ENCODE peak calls at places on chromosomes 13 and 19, in four cellular contexts. Y is CD8-positive, alpha-beta T cell; V is ascending aorta; T is tibial nerve. B is an unnamed sample.

GRCh38 chr19:54668353-54668752 is 5.6 kb downstream of the LILRB4 start:
- DNase-seq in Y (no peak), V (no peak), T (no peak), B (no peak)

GRCh38 chr13:34719060-34719875 is 222.8 kb upstream of the NBEA start:
- DNase-seq in Y (no peak), V (no peak), T (no peak), B (no peak)

GRCh38 chr13:27374126-27374613 is 50.2 kb upstream of the GTF3A start:
- DNase-seq in Y (no peak), V (no peak), T (no peak), B (no peak)

GRCh38 chr13:76991432-76991795 is 467 bp upstream of the CLN5 start:
- DNase-seq in Y (peak; percentile 92), V (no peak), T (no peak), B (peak; percentile 15)

GRCh38 chr19:5091576-5092215 is 122.8 kb downstream of the KDM4B start:
- DNase-seq in Y (no peak), V (no peak), T (no peak), B (no peak)

GRCh38 chr13:75771818-75772217 is 135.7 kb downstream of the LMO7 start:
- DNase-seq in Y (no peak), V (no peak), T (no peak), B (no peak)

GRCh38 chr13:108077284-108077683 is 138.1 kb downstream of the LIG4 start:
- DNase-seq in Y (no peak), V (no peak), T (no peak), B (no peak)

GRCh38 chr13:112010714-112011113 is 56.2 kb upstream of the SOX1 start:
- DNase-seq in Y (no peak), V (no peak), T (no peak), B (no peak)

GRCh38 chr13:112722433-112723250 is 32.8 kb downstream of the ATP11A start:
- DNase-seq in Y (no peak), V (no peak), T (no peak), B (no peak)

GRCh38 chr13:108120332-108120731 is 95.0 kb downstream of the LIG4 start:
- DNase-seq in Y (no peak), V (no peak), T (no peak), B (no peak)

GRCh38 chr19:48558018-48558684 is 6.2 kb downstream of the SULT2B1 start:
- DNase-seq in Y (no peak), V (no peak), T (no peak), B (no peak)

GRCh38 chr13:89923731-89924130 is 1423.8 kb upstream of the MIR17HG start:
- DNase-seq in Y (no peak), V (no peak), T (no peak), B (no peak)

GRCh38 chr19:49820125-49820524 is 2.0 kb downstream of the MED25 start:
- DNase-seq in Y (no peak), V (no peak), T (no peak), B (no peak)

GRCh38 chr19:14089412-14089661 is 1.2 kb downstream of the SAMD1 start:
- DNase-seq in Y (no peak), V (no peak), T (no peak), B (no peak)

DNA sequence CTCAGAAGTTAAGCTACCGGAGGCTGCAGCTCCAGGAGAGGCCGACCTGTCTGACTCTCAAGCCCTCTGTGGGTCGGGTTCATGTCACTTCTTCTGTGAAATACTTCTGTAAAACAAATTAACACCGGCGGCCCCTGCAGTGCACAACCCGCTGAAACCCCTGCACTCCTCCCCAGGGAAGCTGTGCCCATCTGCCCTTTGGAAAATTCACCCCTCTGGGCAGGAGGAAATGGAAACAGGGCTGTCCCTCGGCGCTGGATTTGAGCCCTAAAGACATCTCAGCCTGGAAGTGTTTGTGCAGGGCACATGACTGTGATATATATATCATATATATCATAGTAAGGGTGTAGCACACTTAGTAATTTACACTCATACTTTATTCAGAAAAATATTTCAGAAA is 415.3 kb downstream of the IRS2 start:
- DNase-seq in Y (no peak), V (no peak), T (no peak), B (no peak)
- H3K36me3 ChIP-seq in Y (no peaks in the 10 kb centered on the region), V (no peaks in the 10 kb centered on the region), T (no peaks in the 10 kb centered on the region), B (no peaks in the 10 kb centered on the region)

GRCh38 chr19:46716013-46716671 is 772 bp downstream of the PRKD2 start:
- DNase-seq in Y (no peak), V (no peak), T (no peak), B (no peak)
- TF ChIP-seq CTCF in Y (no peak), V (no peak), T (no peak), B (no peak)

GRCh38 chr13:32403108-32403507 is 24.8 kb downstream of the N4BP2L1 start:
- DNase-seq in Y (no peak), V (no peak), T (no peak), B (no peak)
- H3K4me3 ChIP-seq in Y (no peak overlapping the region), V (no peak overlapping the region), T (no peak overlapping the region), B (no peak overlapping the region)

DNA sequence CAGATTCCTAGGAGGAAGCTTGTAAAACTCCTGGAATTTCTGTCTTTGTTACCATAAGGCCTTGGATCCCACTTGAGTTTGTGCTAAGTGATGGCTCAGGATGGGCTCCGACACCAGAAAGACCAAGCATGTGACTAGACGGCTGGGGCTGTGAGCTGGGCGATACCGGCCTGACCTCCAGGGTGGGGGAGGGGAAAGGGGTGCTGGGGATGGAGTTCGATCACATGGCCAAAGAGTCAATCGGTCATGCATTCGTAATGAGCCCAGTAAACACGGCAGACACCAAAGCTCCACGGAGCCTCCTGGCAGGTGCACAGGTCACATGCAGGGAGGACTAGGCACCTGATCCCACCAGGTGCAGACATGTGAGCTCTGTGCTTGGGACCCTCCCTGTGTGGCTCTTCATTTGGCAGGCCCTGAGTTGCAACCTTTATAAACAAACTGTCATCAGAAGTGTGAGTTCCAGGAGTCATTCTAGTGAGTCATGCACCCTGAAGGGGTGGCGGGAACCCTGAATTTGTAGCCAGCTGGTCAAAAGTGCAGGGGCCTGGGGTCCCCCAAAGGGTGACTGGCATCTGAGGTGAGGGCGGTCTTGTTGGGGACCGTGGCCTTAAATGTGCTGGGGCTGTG is 27.1 kb downstream of the ELAVL1 start:
- DNase-seq in Y (no peak), V (no peak), T (no peak), B (no peak)
- H3K36me3 ChIP-seq in Y (peaks cover 42% of the 10 kb centered on the region), V (peaks cover 78% of the 10 kb centered on the region), T (peaks cover 23% of the 10 kb centered on the region), B (peaks cover 37% of the 10 kb centered on the region)

GRCh38 chr19:13033244-13033643 is 38.0 kb downstream of the NFIX start:
- DNase-seq in Y (no peak), V (no peak), T (no peak), B (no peak)
- TF ChIP-seq CTCF in Y (no peak), V (no peak), T (peak; percentile 12), B (no peak)

GRCh38 chr13:97978661-97979450 is 25.4 kb downstream of the IPO5 start:
- DNase-seq in Y (no peak), V (no peak), T (no peak), B (no peak)
- H3K4me3 ChIP-seq in Y (no peak overlapping the region), V (no peak overlapping the region), T (no peak overlapping the region), B (peak overlapping the region; percentile 10)

DNA sequence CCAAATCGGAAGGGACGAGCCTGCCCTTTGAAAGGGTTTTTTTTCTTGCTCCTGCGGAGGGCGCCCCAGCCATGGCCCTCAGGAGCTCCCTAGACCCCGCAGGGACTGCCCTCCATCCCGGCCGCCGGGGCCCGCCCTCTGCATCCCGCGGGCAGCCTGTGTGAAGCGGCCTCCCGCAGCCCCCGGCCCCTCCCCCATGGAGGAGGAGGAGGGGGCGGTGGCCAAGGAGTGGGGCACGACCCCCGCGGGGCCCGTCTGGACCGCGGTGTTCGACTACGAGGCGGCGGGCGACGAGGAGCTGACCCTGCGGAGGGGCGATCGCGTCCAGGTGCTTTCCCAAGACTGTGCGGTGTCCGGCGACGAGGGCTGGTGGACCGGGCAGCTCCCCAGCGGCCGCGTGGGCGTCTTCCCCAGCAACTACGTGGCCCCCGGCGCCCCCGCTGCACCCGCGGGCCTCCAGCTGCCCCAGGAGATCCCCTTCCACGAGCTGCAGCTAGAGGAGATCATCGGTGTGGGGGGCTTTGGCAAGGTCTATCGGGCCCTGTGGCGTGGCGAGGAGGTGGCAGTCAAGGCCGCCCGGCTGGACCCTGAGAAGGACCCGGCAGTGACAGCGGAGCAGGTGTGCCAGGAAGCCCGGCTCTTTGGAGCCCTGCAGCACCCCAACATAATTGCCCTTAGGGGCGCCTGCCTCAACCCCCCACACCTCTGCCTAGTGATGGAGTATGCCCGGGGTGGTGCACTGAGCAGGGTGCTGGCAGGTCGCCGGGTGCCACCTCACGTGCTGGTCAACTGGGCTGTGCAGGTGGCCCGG is 815 bp downstream of the MAP3K10 start:
- DNase-seq in Y (no peak), V (no peak), T (no peak), B (no peak)
- H3K36me3 ChIP-seq in Y (no peaks in the 10 kb centered on the region), V (no peaks in the 10 kb centered on the region), T (no peaks in the 10 kb centered on the region), B (no peaks in the 10 kb centered on the region)

DNA sequence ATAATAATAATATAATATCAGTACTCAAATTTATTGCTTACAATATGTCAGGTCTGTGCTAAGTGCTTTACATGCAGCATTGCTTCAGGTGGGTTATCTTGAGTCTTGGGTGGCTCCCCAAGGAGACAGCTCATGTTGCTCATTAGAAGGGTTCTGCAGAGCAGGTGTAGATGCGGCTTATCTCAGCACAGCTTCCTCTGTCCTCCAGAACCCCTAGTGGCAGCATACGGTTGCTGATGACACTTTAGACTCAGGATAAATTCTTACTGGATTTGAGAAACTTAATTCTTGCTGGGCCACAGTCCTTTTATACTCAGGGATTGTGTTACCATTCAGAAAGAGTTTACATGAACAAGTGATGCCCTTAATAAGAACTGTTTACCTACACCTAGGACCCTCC is 8.9 kb downstream of the COG3 start:
- DNase-seq in Y (peak; percentile 41), V (no peak), T (no peak), B (no peak)
- TF ChIP-seq CTCF in Y (peak; percentile 33), V (no peak), T (no peak), B (no peak)